ENCODE peak calls at places on chromosomes 7 and 10, in five cellular contexts. One of them, this sample, is unnamed.

GRCh38 chr7:57868771-57869483 is 418.9 kb downstream of the ZNF716 start:
- DNase-seq in AG09309: no peak
- DNase-seq in tibial artery: no peak
- DNase-seq in CD4-positive, alpha-beta T cell: no peak
- DNase-seq in IMR-90: no peak
- DNase-seq in this sample: no peak

GRCh38 chr10:30083934-30084333 is 24.5 kb upstream of the JCAD start:
- DNase-seq in AG09309: no peak
- DNase-seq in tibial artery: no peak
- DNase-seq in CD4-positive, alpha-beta T cell: no peak
- DNase-seq in IMR-90: no peak
- DNase-seq in this sample: no peak

GRCh38 chr10:110835841-110836240 is 35.9 kb upstream of the PDCD4 start:
- DNase-seq in AG09309: no peak
- DNase-seq in tibial artery: no peak
- DNase-seq in CD4-positive, alpha-beta T cell: no peak
- DNase-seq in IMR-90: no peak
- DNase-seq in this sample: no peak

GRCh38 chr10:97718659-97719142 is 5.2 kb downstream of the MARVELD1 start:
- DNase-seq in AG09309: no peak
- DNase-seq in tibial artery: no peak
- DNase-seq in CD4-positive, alpha-beta T cell: no peak
- DNase-seq in IMR-90: no peak
- DNase-seq in this sample: peak

GRCh38 chr7:94003446-94004023 is 620 bp downstream of the BET1 start:
- DNase-seq in AG09309: no peak
- DNase-seq in tibial artery: no peak
- DNase-seq in CD4-positive, alpha-beta T cell: no peak
- DNase-seq in IMR-90: peak
- DNase-seq in this sample: no peak

GRCh38 chr7:16648551-16648950 is 2.6 kb downstream of the BZW2 start:
- DNase-seq in AG09309: no peak
- DNase-seq in tibial artery: no peak
- DNase-seq in CD4-positive, alpha-beta T cell: no peak
- DNase-seq in IMR-90: no peak
- DNase-seq in this sample: no peak

GRCh38 chr10:69988094-69988493 is 64.6 kb upstream of the MACROH2A2 start:
- DNase-seq in AG09309: no peak
- DNase-seq in tibial artery: no peak
- DNase-seq in CD4-positive, alpha-beta T cell: no peak
- DNase-seq in IMR-90: peak
- DNase-seq in this sample: no peak

GRCh38 chr7:95863-96260 is 96.5 kb upstream of the FAM20C start:
- DNase-seq in AG09309: no peak
- DNase-seq in tibial artery: no peak
- DNase-seq in CD4-positive, alpha-beta T cell: no peak
- DNase-seq in IMR-90: no peak
- DNase-seq in this sample: no peak

GRCh38 chr7:106775552-106775936 is 89.5 kb upstream of the PIK3CG start:
- DNase-seq in AG09309: peak
- DNase-seq in tibial artery: no peak
- DNase-seq in CD4-positive, alpha-beta T cell: no peak
- DNase-seq in IMR-90: peak
- DNase-seq in this sample: no peak

GRCh38 chr7:112042631-112043030 is 163.6 kb downstream of the DOCK4 start:
- DNase-seq in AG09309: no peak
- DNase-seq in tibial artery: no peak
- DNase-seq in CD4-positive, alpha-beta T cell: no peak
- DNase-seq in IMR-90: no peak
- DNase-seq in this sample: no peak

GRCh38 chr10:15485684-15486316 is 114.7 kb upstream of the FAM171A1 start:
- DNase-seq in AG09309: peak
- DNase-seq in tibial artery: peak
- DNase-seq in CD4-positive, alpha-beta T cell: no peak
- DNase-seq in IMR-90: no peak
- DNase-seq in this sample: no peak

GRCh38 chr10:30002438-30003266 is 56.7 kb downstream of the JCAD start:
- DNase-seq in AG09309: no peak
- DNase-seq in tibial artery: peak
- DNase-seq in CD4-positive, alpha-beta T cell: peak
- DNase-seq in IMR-90: peak
- DNase-seq in this sample: peak

GRCh38 chr10:103820101-103821062 is 35.0 kb downstream of the SH3PXD2A start:
- DNase-seq in AG09309: no peak
- DNase-seq in tibial artery: peak
- DNase-seq in CD4-positive, alpha-beta T cell: no peak
- DNase-seq in IMR-90: peak
- DNase-seq in this sample: no peak

GRCh38 chr7:129367349-129367699 is 66.9 kb upstream of the STRIP2 start:
- DNase-seq in AG09309: no peak
- DNase-seq in tibial artery: no peak
- DNase-seq in CD4-positive, alpha-beta T cell: no peak
- DNase-seq in IMR-90: no peak
- DNase-seq in this sample: no peak

GRCh38 chr7:99126921-99127553 is 16.9 kb downstream of the SMURF1 start:
- DNase-seq in AG09309: no peak
- DNase-seq in tibial artery: no peak
- DNase-seq in CD4-positive, alpha-beta T cell: no peak
- DNase-seq in IMR-90: no peak
- DNase-seq in this sample: no peak

GRCh38 chr10:76784076-76784475 is 853.5 kb downstream of the KCNMA1 start:
- DNase-seq in AG09309: no peak
- DNase-seq in tibial artery: no peak
- DNase-seq in CD4-positive, alpha-beta T cell: no peak
- DNase-seq in IMR-90: no peak
- DNase-seq in this sample: no peak

GRCh38 chr10:71747039-71747807 is 26.1 kb downstream of the VSIR start:
- DNase-seq in AG09309: no peak
- DNase-seq in tibial artery: no peak
- DNase-seq in CD4-positive, alpha-beta T cell: no peak
- DNase-seq in IMR-90: no peak
- DNase-seq in this sample: no peak

GRCh38 chr7:159049266-159050025 is 95.2 kb downstream of the VIPR2 start:
- DNase-seq in AG09309: no peak
- DNase-seq in tibial artery: peak
- DNase-seq in CD4-positive, alpha-beta T cell: no peak
- DNase-seq in IMR-90: no peak
- DNase-seq in this sample: no peak

GRCh38 chr7:30788640-30789333 is 17.6 kb downstream of the MINDY4 start:
- DNase-seq in AG09309: no peak
- DNase-seq in tibial artery: no peak
- DNase-seq in CD4-positive, alpha-beta T cell: no peak
- DNase-seq in IMR-90: no peak
- DNase-seq in this sample: no peak

GRCh38 chr10:5976689-5977470 is 463 bp downstream of the IL15RA start:
- DNase-seq in AG09309: no peak
- DNase-seq in tibial artery: no peak
- DNase-seq in CD4-positive, alpha-beta T cell: no peak
- DNase-seq in IMR-90: peak
- DNase-seq in this sample: peak

GRCh38 chr7:32869716-32870115 is 21.8 kb downstream of the KBTBD2 start:
- DNase-seq in AG09309: no peak
- DNase-seq in tibial artery: no peak
- DNase-seq in CD4-positive, alpha-beta T cell: no peak
- DNase-seq in IMR-90: peak
- DNase-seq in this sample: no peak

GRCh38 chr10:58827381-58827780 is 314.7 kb downstream of the BICC1 start:
- DNase-seq in AG09309: no peak
- DNase-seq in tibial artery: no peak
- DNase-seq in CD4-positive, alpha-beta T cell: no peak
- DNase-seq in IMR-90: no peak
- DNase-seq in this sample: no peak

GRCh38 chr7:65239707-65240352 is 133.8 kb upstream of the ZNF92 start:
- DNase-seq in AG09309: no peak
- DNase-seq in tibial artery: no peak
- DNase-seq in CD4-positive, alpha-beta T cell: no peak
- DNase-seq in IMR-90: no peak
- DNase-seq in this sample: no peak

GRCh38 chr10:10985361-10985760 is 32.3 kb upstream of the CELF2 start:
- DNase-seq in AG09309: no peak
- DNase-seq in tibial artery: no peak
- DNase-seq in CD4-positive, alpha-beta T cell: no peak
- DNase-seq in IMR-90: no peak
- DNase-seq in this sample: no peak

GRCh38 chr10:79203833-79204232 is 135.1 kb downstream of the ZMIZ1 start:
- DNase-seq in AG09309: no peak
- DNase-seq in tibial artery: no peak
- DNase-seq in CD4-positive, alpha-beta T cell: no peak
- DNase-seq in IMR-90: no peak
- DNase-seq in this sample: no peak

GRCh38 chr7:140390466-140391190 is 7.7 kb downstream of the SLC37A3 start:
- DNase-seq in AG09309: peak
- DNase-seq in tibial artery: no peak
- DNase-seq in CD4-positive, alpha-beta T cell: no peak
- DNase-seq in IMR-90: peak
- DNase-seq in this sample: peak

GRCh38 chr7:13262929-13263530 is 575.6 kb downstream of the ARL4A start:
- DNase-seq in AG09309: no peak
- DNase-seq in tibial artery: no peak
- DNase-seq in CD4-positive, alpha-beta T cell: no peak
- DNase-seq in IMR-90: peak
- DNase-seq in this sample: no peak

GRCh38 chr7:79403879-79404278 is 49.6 kb downstream of the MAGI2 start:
- DNase-seq in AG09309: no peak
- DNase-seq in tibial artery: no peak
- DNase-seq in CD4-positive, alpha-beta T cell: no peak
- DNase-seq in IMR-90: no peak
- DNase-seq in this sample: no peak

GRCh38 chr7:151876899-151877777 is at the start of gene PRKAG2:
- DNase-seq in AG09309: no peak
- DNase-seq in tibial artery: peak
- DNase-seq in CD4-positive, alpha-beta T cell: peak
- DNase-seq in IMR-90: no peak
- DNase-seq in this sample: peak
- TF ChIP-seq CTCF in AG09309: no peak
- TF ChIP-seq CTCF in tibial artery: no peak
- TF ChIP-seq CTCF in CD4-positive, alpha-beta T cell: peak
- TF ChIP-seq CTCF in IMR-90: no peak
- TF ChIP-seq CTCF in this sample: no peak

GRCh38 chr10:37489658-37490003 is 364.2 kb downstream of the ANKRD30A start:
- DNase-seq in AG09309: no peak
- DNase-seq in tibial artery: no peak
- DNase-seq in CD4-positive, alpha-beta T cell: no peak
- DNase-seq in IMR-90: no peak
- DNase-seq in this sample: no peak

GRCh38 chr10:37490266-37490665 is 364.9 kb downstream of the ANKRD30A start:
- DNase-seq in AG09309: no peak
- DNase-seq in tibial artery: no peak
- DNase-seq in CD4-positive, alpha-beta T cell: no peak
- DNase-seq in IMR-90: no peak
- DNase-seq in this sample: no peak

DNA sequence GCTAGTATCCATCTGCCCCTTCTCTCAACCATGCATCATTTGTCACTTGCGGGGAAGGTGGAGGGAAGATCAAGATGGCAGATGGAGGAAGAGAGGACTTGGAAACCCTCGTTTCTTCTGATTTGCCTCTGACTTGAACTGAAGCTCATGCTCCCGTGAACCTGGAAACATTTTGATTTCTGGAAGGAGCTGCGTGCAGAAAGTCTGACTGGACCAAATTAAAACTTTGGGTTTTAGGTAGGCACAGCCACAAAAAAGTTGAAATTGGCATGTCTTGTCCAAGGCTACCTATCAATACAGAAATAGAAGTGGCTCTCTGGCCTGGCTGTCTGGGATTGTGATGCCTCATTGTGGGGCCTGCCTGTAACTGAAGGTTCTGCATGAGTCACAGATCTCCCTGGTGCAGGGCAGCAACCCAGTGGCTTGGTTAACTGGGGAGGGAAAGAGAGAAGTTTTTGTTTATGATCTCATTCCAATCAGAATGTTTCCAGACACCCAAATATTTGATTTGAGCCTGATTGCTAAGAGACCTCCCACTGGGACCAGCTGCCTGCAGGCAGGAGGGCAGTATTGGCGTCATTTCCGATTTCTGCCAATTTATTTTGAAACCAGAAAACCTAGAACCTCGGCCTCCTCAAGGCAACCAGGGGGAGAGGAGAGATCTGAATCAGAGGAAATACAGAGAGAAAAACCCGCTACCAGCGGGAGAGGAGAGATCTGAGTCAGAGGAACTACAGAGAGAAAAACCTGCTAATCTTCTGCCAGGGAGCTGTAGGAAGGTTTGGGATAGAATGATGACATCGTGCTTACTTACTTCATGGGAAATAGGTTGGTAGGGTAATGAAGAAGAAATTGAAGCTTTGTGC is 363.6 kb downstream of the ANKRD30A start:
- DNase-seq in AG09309: peak
- DNase-seq in tibial artery: no peak
- DNase-seq in CD4-positive, alpha-beta T cell: no peak
- DNase-seq in IMR-90: no peak
- DNase-seq in this sample: no peak
- TF ChIP-seq CTCF in AG09309: peak
- TF ChIP-seq CTCF in tibial artery: no peak
- TF ChIP-seq CTCF in CD4-positive, alpha-beta T cell: no peak
- TF ChIP-seq CTCF in IMR-90: no peak
- TF ChIP-seq CTCF in this sample: no peak

GRCh38 chr10:132054564-132054963 is 11.2 kb upstream of the JAKMIP3 start:
- DNase-seq in AG09309: no peak
- DNase-seq in tibial artery: no peak
- DNase-seq in CD4-positive, alpha-beta T cell: no peak
- DNase-seq in IMR-90: no peak
- DNase-seq in this sample: no peak

GRCh38 chr10:132052124-132052523 is 13.6 kb upstream of the JAKMIP3 start:
- DNase-seq in AG09309: no peak
- DNase-seq in tibial artery: no peak
- DNase-seq in CD4-positive, alpha-beta T cell: no peak
- DNase-seq in IMR-90: no peak
- DNase-seq in this sample: no peak

GRCh38 chr10:132047575-132048293 is 18.0 kb upstream of the JAKMIP3 start:
- DNase-seq in AG09309: no peak
- DNase-seq in tibial artery: no peak
- DNase-seq in CD4-positive, alpha-beta T cell: no peak
- DNase-seq in IMR-90: no peak
- DNase-seq in this sample: no peak

GRCh38 chr10:132048294-132048667 is 17.5 kb upstream of the JAKMIP3 start:
- DNase-seq in AG09309: no peak
- DNase-seq in tibial artery: no peak
- DNase-seq in CD4-positive, alpha-beta T cell: no peak
- DNase-seq in IMR-90: no peak
- DNase-seq in this sample: no peak

DNA sequence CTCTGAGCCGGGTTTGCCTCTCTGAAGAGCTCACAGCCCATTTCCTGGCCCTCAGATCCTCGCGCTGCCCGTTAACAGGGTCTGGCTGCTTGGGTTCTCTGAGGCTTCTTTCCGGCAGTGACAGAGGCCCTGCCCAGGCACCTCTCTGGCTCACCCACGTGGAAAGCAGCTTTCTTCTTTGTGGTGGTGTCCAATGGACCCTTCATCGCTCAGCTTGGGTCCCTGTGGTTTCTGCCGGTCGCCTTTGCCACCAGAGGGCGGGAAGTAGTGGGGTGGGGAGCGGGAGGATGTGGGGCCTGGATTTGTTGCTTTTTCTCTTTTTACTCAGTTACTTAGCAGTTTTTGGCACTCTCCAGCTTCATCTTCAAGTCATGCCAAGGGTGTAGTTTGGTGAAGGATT is 15.6 kb upstream of the JAKMIP3 start:
- DNase-seq in AG09309: no peak
- DNase-seq in tibial artery: no peak
- DNase-seq in CD4-positive, alpha-beta T cell: no peak
- DNase-seq in IMR-90: no peak
- DNase-seq in this sample: no peak
- TF ChIP-seq CTCF in AG09309: no peak
- TF ChIP-seq CTCF in tibial artery: no peak
- TF ChIP-seq CTCF in CD4-positive, alpha-beta T cell: no peak
- TF ChIP-seq CTCF in IMR-90: no peak
- TF ChIP-seq CTCF in this sample: no peak

GRCh38 chr7:21300692-21301091 is 127.2 kb upstream of the SP4 start:
- DNase-seq in AG09309: no peak
- DNase-seq in tibial artery: no peak
- DNase-seq in CD4-positive, alpha-beta T cell: no peak
- DNase-seq in IMR-90: no peak
- DNase-seq in this sample: no peak
- TF ChIP-seq CTCF in AG09309: no peak
- TF ChIP-seq CTCF in tibial artery: no peak
- TF ChIP-seq CTCF in CD4-positive, alpha-beta T cell: no peak
- TF ChIP-seq CTCF in IMR-90: no peak
- TF ChIP-seq CTCF in this sample: peak